ENCODE peak calls at places on chromosomes 13 and 19, in four cellular contexts. P, Z, C and W are unnamed samples.

GRCh38 chr13:93505104-93505952 is 278.7 kb downstream of the GPC6 start:
- DNase-seq in Z (no peak), C (no peak), P (no peak), W (no peak)

GRCh38 chr13:20580257-20580656 is 13.3 kb downstream of the IFT88 start:
- DNase-seq in Z (no peak), P (no peak), C (no peak), W (no peak)

GRCh38 chr13:50006426-50007135 is 8.7 kb upstream of the KCNRG start:
- DNase-seq in Z (no peak), P (no peak), C (no peak), W (no peak)

GRCh38 chr13:93473441-93474270 is 247.0 kb downstream of the GPC6 start:
- DNase-seq in P (no peak), C (no peak), Z (no peak), W (no peak)

GRCh38 chr13:101452519-101453485 is at the start of gene ITGBL1:
- DNase-seq in C (no peak), Z (no peak), P (no peak), W (no peak)

GRCh38 chr19:51354742-51355148 is 11.4 kb downstream of the ETFB start:
- DNase-seq in P (no peak), Z (no peak), C (no peak), W (no peak)

GRCh38 chr13:19818223-19818842 is 35.6 kb upstream of the PSPC1 start:
- DNase-seq in P (peak; percentile 8), C (no peak), Z (no peak), W (no peak)

GRCh38 chr19:19274716-19275115 is 1.6 kb upstream of the TM6SF2 start:
- DNase-seq in P (no peak), C (no peak), Z (no peak), W (no peak)

GRCh38 chr19:41705393-41706174 is 2.8 kb upstream of the CEACAM5 start:
- DNase-seq in Z (peak; percentile 26), P (no peak), C (no peak), W (no peak)

GRCh38 chr19:3760871-3761361 is 576 bp downstream of the APBA3 start:
- DNase-seq in C (no peak), Z (no peak), P (no peak), W (no peak)

GRCh38 chr13:38530492-38530891 is 156.4 kb upstream of the FREM2 start:
- DNase-seq in C (no peak), Z (peak; percentile 13), P (no peak), W (no peak)

GRCh38 chr19:50333235-50333736 is 4.1 kb upstream of the KCNC3 start:
- DNase-seq in P (peak; percentile 63), Z (peak; percentile 86), C (peak; percentile 56), W (peak; percentile 88)

GRCh38 chr13:87094646-87095045 is 576.5 kb upstream of the SLITRK5 start:
- DNase-seq in Z (no peak), P (no peak), C (no peak), W (no peak)

GRCh38 chr13:63435668-63436275 is 2020.1 kb upstream of the PCDH20 start:
- DNase-seq in C (no peak), P (no peak), Z (peak; percentile 70), W (no peak)

GRCh38 chr19:50321831-50322230 is 7.3 kb downstream of the KCNC3 start:
- DNase-seq in P (no peak), C (no peak), Z (no peak), W (no peak)

GRCh38 chr13:50969691-50970090 is 60.1 kb downstream of the RNASEH2B start:
- DNase-seq in Z (no peak), P (no peak), C (no peak), W (no peak)

GRCh38 chr13:113157929-113158747 is at the start of gene PROZ:
- DNase-seq in Z (no peak), P (no peak), C (no peak), W (no peak)

GRCh38 chr13:71148391-71148790 is 718.6 kb downstream of the DACH1 start:
- DNase-seq in Z (no peak), P (no peak), C (no peak), W (no peak)

GRCh38 chr19:12527034-12527836 is 24.0 kb downstream of the ZNF564 start:
- DNase-seq in P (no peak), Z (no peak), C (no peak), W (no peak)

GRCh38 chr19:51456541-51457290 is 1.5 kb downstream of the SIGLEC8 start:
- DNase-seq in P (no peak), C (no peak), Z (no peak), W (no peak)

GRCh38 chr19:17854061-17854460 is 5.6 kb upstream of the RPL18A start:
- DNase-seq in C (no peak), Z (no peak), P (no peak), W (no peak)

GRCh38 chr13:41554626-41555386 is 97.5 kb downstream of the RGCC start:
- DNase-seq in C (no peak), Z (no peak), P (no peak), W (no peak)

GRCh38 chr13:74290324-74290773 is 156.1 kb upstream of the KLF12 start:
- DNase-seq in C (no peak), P (no peak), Z (peak; percentile 80), W (no peak)

GRCh38 chr13:106361621-106362020 is 173.8 kb downstream of the EFNB2 start:
- DNase-seq in P (no peak), C (no peak), Z (no peak), W (no peak)
- H3K27ac ChIP-seq in P (no peak overlapping the region), C (no peak overlapping the region), Z (no peak overlapping the region), W (no peak overlapping the region)

GRCh38 chr19:45103625-45104319 is 10.8 kb downstream of the PPP1R37 start:
- DNase-seq in C (no peak), P (no peak), Z (no peak), W (peak; percentile 35)
- H3K27ac ChIP-seq in C (no peak overlapping the region), P (peak overlapping the region; percentile 68), Z (peak overlapping the region; percentile 31), W (peak overlapping the region; percentile 50)

GRCh38 chr13:44278164-44278563 is 95.5 kb upstream of the SERP2 start:
- DNase-seq in Z (no peak), C (no peak), P (no peak), W (no peak)
- H3K27ac ChIP-seq in Z (no peak overlapping the region), C (no peak overlapping the region), P (no peak overlapping the region), W (no peak overlapping the region)

GRCh38 chr19:46284635-46285034 is 12.2 kb upstream of the HIF3A start:
- DNase-seq in P (no peak), C (no peak), Z (no peak), W (no peak)
- H3K27ac ChIP-seq in P (no peak overlapping the region), C (no peak overlapping the region), Z (peak overlapping the region; percentile 10), W (no peak overlapping the region)

DNA sequence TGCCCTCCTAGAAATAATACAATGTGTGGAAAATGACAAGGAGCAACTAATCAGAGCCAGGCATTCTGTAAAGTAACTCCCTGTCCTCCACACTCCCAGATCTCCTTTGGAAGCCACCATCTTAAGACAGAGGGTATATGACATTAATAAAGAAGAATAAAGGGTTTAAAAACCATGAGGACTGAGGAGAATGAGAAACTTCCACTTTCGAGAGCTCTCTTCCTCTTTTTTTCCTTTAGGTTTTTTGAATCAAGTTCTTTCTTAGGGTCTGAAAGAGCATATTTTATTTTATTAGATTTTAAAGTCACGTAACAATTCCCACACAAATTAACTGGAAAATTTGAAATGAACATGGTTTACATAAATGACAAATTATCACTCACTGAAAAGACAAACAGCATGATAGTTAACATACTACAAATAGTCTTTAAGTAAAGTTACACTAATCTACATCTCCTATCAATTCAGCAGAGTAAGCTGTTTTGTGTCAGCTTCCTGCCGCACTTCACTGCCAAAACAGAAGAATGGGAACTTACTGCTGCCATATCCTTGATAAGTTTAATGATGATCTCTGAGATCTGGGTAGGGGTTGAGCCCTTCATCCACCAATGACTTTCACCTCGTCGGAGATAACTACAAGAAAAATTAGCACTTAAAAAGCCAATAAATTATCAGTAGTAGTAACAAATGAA is 38.6 kb upstream of the FBXL3 start:
- DNase-seq in Z (no peak), C (no peak), P (no peak), W (no peak)
- H3K27ac ChIP-seq in Z (no peak overlapping the region), C (peak overlapping the region; percentile 11), P (no peak overlapping the region), W (no peak overlapping the region)

DNA sequence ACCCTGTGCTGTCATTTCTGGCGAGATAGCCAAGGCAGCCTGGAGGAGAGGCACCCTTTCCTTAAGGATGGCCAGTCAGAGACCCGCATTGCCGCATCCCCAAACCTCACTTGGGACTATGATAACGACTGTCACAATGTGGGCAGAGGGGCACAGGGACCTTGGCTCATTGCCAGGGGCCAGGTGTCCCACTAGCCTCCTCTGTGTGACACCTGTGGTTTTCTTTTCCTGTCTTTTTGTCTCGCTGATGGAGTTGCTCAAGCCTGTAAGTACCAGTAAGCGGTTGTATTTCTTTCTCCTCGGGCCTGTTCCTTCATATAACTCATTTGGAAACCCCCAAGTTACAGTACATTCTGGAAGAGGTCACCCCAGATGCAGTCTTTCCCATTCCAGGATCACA is 59.5 kb downstream of the TDRD12 start:
- DNase-seq in C (no peak), Z (no peak), P (no peak), W (no peak)
- H3K27ac ChIP-seq in C (no peak overlapping the region), Z (no peak overlapping the region), P (no peak overlapping the region), W (no peak overlapping the region)

DNA sequence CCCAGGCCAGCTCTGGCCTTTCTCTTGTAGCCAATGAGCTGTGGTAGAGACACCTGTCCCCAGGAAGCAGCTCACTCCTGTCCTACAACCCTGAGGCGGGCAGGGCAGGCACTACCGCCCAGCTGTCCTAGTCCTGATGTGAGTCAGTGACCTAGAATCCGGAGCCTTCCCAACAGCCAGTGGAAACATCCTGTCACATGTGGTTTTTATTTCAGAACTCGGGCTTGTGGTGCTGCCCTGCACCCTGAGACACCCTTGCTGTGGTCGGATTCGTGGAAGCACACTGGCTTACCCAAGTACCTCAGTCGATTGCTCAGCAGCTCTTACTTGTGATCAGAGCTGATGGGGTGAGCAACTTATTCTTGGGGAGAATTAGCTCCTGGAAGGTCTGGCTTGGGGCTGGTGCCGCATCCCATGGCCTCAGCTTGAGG is 83.6 kb upstream of the ARHGEF7 start:
- DNase-seq in Z (no peak), P (no peak), C (no peak), W (no peak)
- H3K27ac ChIP-seq in Z (no peak overlapping the region), P (no peak overlapping the region), C (no peak overlapping the region), W (no peak overlapping the region)